ENCODE peak calls at places on chromosomes 3 and 15, in seven cellular contexts. P is stomach, X is tibial artery, T is IMR-90, W is WERI-Rb-1, N is BE2C, L is sigmoid colon. M is an unnamed sample.

GRCh38 chr3:77001071-77001470 is 38.8 kb upstream of the ROBO2 start:
- DNase-seq in X (no peak), W (no peak), N (no peak), P (no peak), T (no peak), L (no peak), M (no peak)

GRCh38 chr3:139534992-139535879 is 4.3 kb downstream of the RBP1 start:
- DNase-seq in L (peak; percentile 71), T (peak; percentile 79), N (peak; percentile 90), W (peak; percentile 61), P (peak; percentile 51), X (peak; percentile 86), M (peak; percentile 95)

GRCh38 chr3:48398701-48399386 is 26.8 kb downstream of the FBXW12 start:
- DNase-seq in N (no peak), T (no peak), P (no peak), L (no peak), W (peak; percentile 6), X (no peak), M (no peak)

GRCh38 chr15:88246081-88246480 is 10.5 kb downstream of the NTRK3 start:
- DNase-seq in X (no peak), N (no peak), T (no peak), L (no peak), P (no peak), W (no peak), M (no peak)

GRCh38 chr3:14372587-14372986 is 29.8 kb upstream of the SLC6A6 start:
- DNase-seq in W (no peak), X (no peak), L (no peak), T (no peak), N (no peak), P (no peak), M (no peak)

GRCh38 chr15:76140069-76140454 is 80.3 kb downstream of the TMEM266 start:
- DNase-seq in P (no peak), L (no peak), W (no peak), X (no peak), T (no peak), N (no peak), M (no peak)

GRCh38 chr3:29143151-29143550 is 137.7 kb upstream of the RBMS3 start:
- DNase-seq in W (no peak), X (no peak), L (no peak), N (no peak), P (no peak), T (no peak), M (no peak)

GRCh38 chr3:126781889-126782491 is 78.0 kb downstream of the CHCHD6 start:
- DNase-seq in X (no peak), P (no peak), W (no peak), L (no peak), N (no peak), T (peak; percentile 86), M (peak; percentile 79)

GRCh38 chr3:75655501-75655904 is 8.6 kb upstream of the FRG2C start:
- DNase-seq in P (no peak), N (no peak), L (no peak), T (no peak), W (no peak), X (no peak), M (peak; percentile 23)

GRCh38 chr3:73766599-73767378 is 142.0 kb upstream of the PDZRN3 start:
- DNase-seq in X (peak; percentile 42), N (no peak), W (no peak), T (peak; percentile 80), L (peak; percentile 66), P (no peak), M (peak; percentile 96)

GRCh38 chr15:27272446-27272845 is 301.5 kb downstream of the GABRG3 start:
- DNase-seq in X (no peak), L (no peak), T (no peak), W (no peak), P (no peak), N (no peak), M (no peak)

GRCh38 chr15:65752151-65752700 is 39.9 kb downstream of the DENND4A start:
- DNase-seq in X (no peak), L (no peak), N (no peak), P (no peak), T (peak; percentile 63), W (no peak), M (no peak)

GRCh38 chr3:88713233-88713691 is 394.2 kb upstream of the EPHA3 start:
- DNase-seq in W (no peak), N (no peak), X (no peak), T (peak; percentile 25), L (no peak), P (no peak), M (peak; percentile 9)

GRCh38 chr3:104279617-104280016 is 1087.1 kb upstream of the ALCAM start:
- DNase-seq in N (no peak), P (no peak), X (no peak), W (no peak), T (peak; percentile 50), L (no peak), M (peak; percentile 40)

GRCh38 chr3:18657858-18658820 is 233.0 kb upstream of the SATB1 start:
- DNase-seq in T (no peak), L (no peak), X (no peak), N (no peak), P (no peak), W (peak; percentile 9), M (no peak)

GRCh38 chr3:43998374-43998840 is 243.3 kb upstream of the TOPAZ1 start:
- DNase-seq in P (no peak), W (no peak), T (no peak), X (no peak), L (no peak), N (no peak), M (peak; percentile 28)

GRCh38 chr3:13548696-13549512 is at the start of gene FBLN2:
- DNase-seq in N (peak; percentile 66), X (no peak), T (no peak), P (peak; percentile 33), W (peak; percentile 30), L (peak; percentile 71), M (peak; percentile 89)

GRCh38 chr3:30551266-30551665 is 55.1 kb upstream of the TGFBR2 start:
- DNase-seq in X (no peak), T (no peak), N (no peak), L (no peak), W (no peak), P (no peak), M (no peak)

GRCh38 chr3:2735392-2735894 is 374.7 kb downstream of the IL5RA start:
- DNase-seq in X (no peak), P (no peak), N (no peak), T (no peak), L (no peak), W (no peak), M (no peak)

GRCh38 chr3:155714295-155714718 is 30.6 kb downstream of the PLCH1 start:
- DNase-seq in L (no peak), T (no peak), P (no peak), X (no peak), N (no peak), W (peak; percentile 31), M (no peak)

GRCh38 chr3:14858105-14858504 is 39.3 kb downstream of the FGD5 start:
- DNase-seq in N (no peak), W (no peak), L (no peak), X (no peak), P (no peak), T (no peak), M (no peak)

GRCh38 chr3:140421884-140422283 is 256.0 kb upstream of the TRIM42 start:
- DNase-seq in X (no peak), N (no peak), W (no peak), T (no peak), L (no peak), P (no peak), M (no peak)

GRCh38 chr3:195040094-195040493 is 230.9 kb downstream of the XXYLT1 start:
- DNase-seq in P (no peak), W (no peak), L (no peak), N (no peak), T (no peak), X (no peak), M (no peak)

GRCh38 chr15:67915374-67916050 is 75.7 kb upstream of the RNU6-1 start:
- DNase-seq in X (peak; percentile 72), T (no peak), W (no peak), L (peak; percentile 96), P (peak; percentile 92), N (no peak), M (peak; percentile 36)

GRCh38 chr15:75904241-75904631 is 558 bp downstream of the FBXO22 start:
- DNase-seq in W (peak; percentile 48), T (peak; percentile 39), P (peak; percentile 29), X (no peak), L (no peak), N (peak; percentile 44), M (peak; percentile 55)

GRCh38 chr3:107368999-107369398 is 8.2 kb upstream of the CCDC54 start:
- DNase-seq in L (no peak), P (no peak), N (no peak), W (no peak), T (no peak), X (no peak), M (no peak)

GRCh38 chr15:58213587-58214360 is 75.6 kb downstream of the AQP9 start:
- DNase-seq in W (no peak), T (peak; percentile 18), X (no peak), N (no peak), P (no peak), L (no peak), M (peak; percentile 84)

GRCh38 chr3:36837089-36837488 is 72.7 kb upstream of the DCLK3 start:
- DNase-seq in T (no peak), X (no peak), L (no peak), P (no peak), N (no peak), W (no peak), M (no peak)
- TF ChIP-seq CTCF in T (peak; percentile 15), X (no peak), L (no peak), P (no peak), N (peak; percentile 29), W (peak; percentile 52), M (peak; percentile 14)

DNA sequence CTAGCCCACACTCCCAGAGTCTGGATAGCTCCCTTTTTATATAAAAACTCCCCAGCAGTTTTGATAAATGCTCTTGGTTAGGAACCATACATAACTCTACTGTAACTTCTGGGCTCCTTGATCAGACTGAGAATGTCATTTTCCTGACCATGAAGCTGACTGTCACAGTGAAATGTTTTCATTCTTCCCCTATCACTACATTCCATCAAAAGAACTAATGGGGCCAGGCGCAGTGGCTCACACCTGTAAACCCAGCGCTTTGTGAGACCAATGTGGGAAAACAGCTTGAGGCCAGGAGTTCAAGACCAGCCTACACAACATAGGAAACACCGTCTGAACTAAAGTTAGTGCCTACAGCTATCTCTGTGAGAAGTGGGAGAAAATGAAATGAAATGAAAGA is 72.8 kb upstream of the MYO5C start:
- DNase-seq in T (no peak), X (no peak), P (no peak), W (no peak), N (no peak), L (no peak), M (no peak)
- H3K4me3 ChIP-seq in T (no peak overlapping the region), X (no peak overlapping the region), P (no peak overlapping the region), W (no peak overlapping the region), N (no peak overlapping the region), L (no peak overlapping the region), M (no peak overlapping the region)

DNA sequence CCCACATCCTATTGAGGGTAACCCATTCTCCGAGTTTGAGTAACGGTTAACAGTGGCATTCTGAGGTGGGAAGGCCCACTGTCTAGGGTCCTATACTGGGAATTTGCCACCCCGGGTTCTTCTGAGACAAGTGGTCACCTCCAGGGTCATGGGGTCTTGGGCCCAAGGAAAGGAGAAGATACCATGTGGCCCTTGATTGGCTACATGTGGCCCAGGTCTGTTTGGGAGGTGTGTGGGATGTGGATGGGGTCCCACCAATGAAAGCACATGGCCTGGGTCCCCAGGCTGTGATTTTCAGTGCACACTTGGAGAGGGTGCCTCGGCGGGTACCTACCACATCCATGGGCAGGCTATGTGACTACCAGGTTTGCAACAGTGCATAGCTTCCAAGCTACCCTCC is 214.4 kb downstream of the UBE3A start:
- DNase-seq in L (no peak), N (no peak), T (no peak), W (no peak), P (no peak), X (no peak), M (no peak)
- H3K9me3 ChIP-seq in L (no peaks in the 10 kb centered on the region), N (no peaks in the 10 kb centered on the region), T (peaks cover 76% of the 10 kb centered on the region), W (no peaks in the 10 kb centered on the region), P (peaks cover 99% of the 10 kb centered on the region), X (peaks cover 23% of the 10 kb centered on the region), M (no peaks in the 10 kb centered on the region)

GRCh38 chr3:85483986-85484385 is 525.2 kb downstream of the CADM2 start:
- DNase-seq in T (no peak), L (no peak), X (no peak), W (no peak), P (no peak), N (no peak), M (no peak)
- TF ChIP-seq CTCF in T (no peak), L (no peak), X (no peak), W (no peak), P (no peak), N (no peak), M (no peak)

M was measured in cardiac muscle cell.